ENCODE peak calls at places on chromosomes 13 and 19, in eight cellular contexts. One of them, this sample, is unnamed.

GRCh38 chr19:35733180-35734125 is 8.8 kb downstream of the IGFLR1 start:
- DNase-seq in transverse colon: no peak
- DNase-seq in breast epithelium: no peak
- DNase-seq in stomach: no peak
- DNase-seq in sigmoid colon: no peak
- DNase-seq in SK-N-SH: no peak
- DNase-seq in GM23338: no peak
- DNase-seq in H1: no peak
- DNase-seq in this sample: no peak

GRCh38 chr13:112767506-112768471 is 78.0 kb downstream of the ATP11A start:
- DNase-seq in transverse colon: peak
- DNase-seq in breast epithelium: no peak
- DNase-seq in stomach: no peak
- DNase-seq in sigmoid colon: no peak
- DNase-seq in SK-N-SH: no peak
- DNase-seq in GM23338: no peak
- DNase-seq in H1: no peak
- DNase-seq in this sample: peak

GRCh38 chr13:36601186-36601585 is 72.6 kb upstream of the SERTM1 start:
- DNase-seq in transverse colon: no peak
- DNase-seq in breast epithelium: no peak
- DNase-seq in stomach: no peak
- DNase-seq in sigmoid colon: no peak
- DNase-seq in SK-N-SH: no peak
- DNase-seq in GM23338: no peak
- DNase-seq in H1: no peak
- DNase-seq in this sample: no peak

GRCh38 chr19:54521022-54521859 is 18.6 kb downstream of the LAIR2 start:
- DNase-seq in transverse colon: no peak
- DNase-seq in breast epithelium: no peak
- DNase-seq in stomach: no peak
- DNase-seq in sigmoid colon: no peak
- DNase-seq in SK-N-SH: no peak
- DNase-seq in GM23338: no peak
- DNase-seq in H1: no peak
- DNase-seq in this sample: no peak

GRCh38 chr13:29583073-29583785 is 12.3 kb downstream of the SLC7A1 start:
- DNase-seq in transverse colon: no peak
- DNase-seq in breast epithelium: no peak
- DNase-seq in stomach: no peak
- DNase-seq in sigmoid colon: no peak
- DNase-seq in SK-N-SH: no peak
- DNase-seq in GM23338: no peak
- DNase-seq in H1: no peak
- DNase-seq in this sample: no peak

GRCh38 chr13:112814905-112815585 is 125.2 kb downstream of the ATP11A start:
- DNase-seq in transverse colon: no peak
- DNase-seq in breast epithelium: no peak
- DNase-seq in stomach: peak
- DNase-seq in sigmoid colon: peak
- DNase-seq in SK-N-SH: no peak
- DNase-seq in GM23338: no peak
- DNase-seq in H1: no peak
- DNase-seq in this sample: no peak

GRCh38 chr19:51027126-51027806 is 850 bp upstream of the KLK11 start:
- DNase-seq in transverse colon: no peak
- DNase-seq in breast epithelium: no peak
- DNase-seq in stomach: peak
- DNase-seq in sigmoid colon: peak
- DNase-seq in SK-N-SH: peak
- DNase-seq in GM23338: no peak
- DNase-seq in H1: no peak
- DNase-seq in this sample: no peak

GRCh38 chr19:11268783-11269267 is 6.5 kb upstream of the DOCK6 start:
- DNase-seq in transverse colon: peak
- DNase-seq in breast epithelium: peak
- DNase-seq in stomach: peak
- DNase-seq in sigmoid colon: peak
- DNase-seq in SK-N-SH: peak
- DNase-seq in GM23338: no peak
- DNase-seq in H1: no peak
- DNase-seq in this sample: no peak

GRCh38 chr13:59607780-59608233 is 555.9 kb downstream of the DIAPH3 start:
- DNase-seq in transverse colon: no peak
- DNase-seq in breast epithelium: no peak
- DNase-seq in stomach: no peak
- DNase-seq in sigmoid colon: no peak
- DNase-seq in SK-N-SH: no peak
- DNase-seq in GM23338: no peak
- DNase-seq in H1: no peak
- DNase-seq in this sample: no peak

GRCh38 chr13:99926014-99926731 is 45.4 kb downstream of the ZIC5 start:
- DNase-seq in transverse colon: peak
- DNase-seq in breast epithelium: no peak
- DNase-seq in stomach: peak
- DNase-seq in sigmoid colon: no peak
- DNase-seq in SK-N-SH: peak
- DNase-seq in GM23338: no peak
- DNase-seq in H1: no peak
- DNase-seq in this sample: no peak
- H3K27ac ChIP-seq in transverse colon: no peak
- H3K27ac ChIP-seq in breast epithelium: no peak
- H3K27ac ChIP-seq in stomach: no peak
- H3K27ac ChIP-seq in sigmoid colon: no peak
- H3K27ac ChIP-seq in SK-N-SH: no peak
- H3K27ac ChIP-seq in GM23338: no peak
- H3K27ac ChIP-seq in H1: no peak
- H3K27ac ChIP-seq in this sample: no peak

GRCh38 chr19:31127132-31127967 is 221.9 kb downstream of the TSHZ3 start:
- DNase-seq in transverse colon: peak
- DNase-seq in breast epithelium: no peak
- DNase-seq in stomach: no peak
- DNase-seq in sigmoid colon: peak
- DNase-seq in SK-N-SH: no peak
- DNase-seq in GM23338: no peak
- DNase-seq in H1: peak
- DNase-seq in this sample: no peak
- TF ChIP-seq POLR2AphosphoS5 in transverse colon: peak
- TF ChIP-seq POLR2AphosphoS5 in breast epithelium: no peak
- TF ChIP-seq POLR2AphosphoS5 in stomach: no peak
- TF ChIP-seq POLR2AphosphoS5 in sigmoid colon: no peak
- TF ChIP-seq POLR2AphosphoS5 in SK-N-SH: peak
- TF ChIP-seq POLR2AphosphoS5 in GM23338: no peak
- TF ChIP-seq POLR2AphosphoS5 in H1: no peak
- TF ChIP-seq POLR2AphosphoS5 in this sample: no peak

DNA sequence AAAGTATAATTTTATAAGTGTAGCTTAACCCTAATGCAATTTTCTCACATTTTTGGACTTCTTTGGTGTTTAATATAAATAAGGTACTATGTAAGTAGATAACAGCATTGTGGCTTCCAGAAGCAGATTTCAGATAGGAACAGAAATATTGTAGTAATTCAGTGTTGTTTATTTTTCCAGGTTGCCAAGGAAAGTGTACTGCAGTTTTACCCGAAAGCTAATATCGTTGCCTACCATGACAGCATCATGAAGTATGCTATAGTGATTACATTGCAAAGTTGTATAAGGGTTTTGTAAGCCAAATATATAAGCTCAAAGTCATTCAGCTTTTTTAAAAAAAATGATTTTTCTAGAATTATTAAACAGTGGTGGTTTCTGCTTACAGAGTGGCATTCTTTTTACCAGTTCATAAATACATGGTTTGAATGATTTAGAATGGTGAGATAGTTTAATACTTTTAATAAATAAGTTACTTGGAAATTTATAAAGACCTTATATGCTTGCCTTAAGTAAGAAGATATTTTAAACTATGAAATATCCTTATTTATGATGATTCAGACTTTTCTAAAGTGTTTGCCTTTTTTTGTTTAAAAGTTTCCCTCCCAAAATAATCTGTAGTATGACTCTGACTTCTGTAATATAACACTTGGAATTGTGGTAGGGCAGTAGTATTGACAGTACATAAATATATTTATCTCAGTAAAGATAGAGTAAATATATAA is 3.7 kb downstream of the UBA2 start:
- DNase-seq in transverse colon: no peak
- DNase-seq in breast epithelium: no peak
- DNase-seq in stomach: no peak
- DNase-seq in sigmoid colon: no peak
- DNase-seq in SK-N-SH: no peak
- DNase-seq in GM23338: no peak
- DNase-seq in H1: no peak
- DNase-seq in this sample: no peak
- H3K27ac ChIP-seq in transverse colon: no peak
- H3K27ac ChIP-seq in breast epithelium: peak
- H3K27ac ChIP-seq in stomach: peak
- H3K27ac ChIP-seq in sigmoid colon: no peak
- H3K27ac ChIP-seq in SK-N-SH: no peak
- H3K27ac ChIP-seq in GM23338: peak
- H3K27ac ChIP-seq in H1: no peak
- H3K27ac ChIP-seq in this sample: peak

GRCh38 chr19:10026744-10027143 is 13.5 kb downstream of the RDH8 start:
- DNase-seq in transverse colon: no peak
- DNase-seq in breast epithelium: no peak
- DNase-seq in stomach: no peak
- DNase-seq in sigmoid colon: no peak
- DNase-seq in SK-N-SH: no peak
- DNase-seq in GM23338: no peak
- DNase-seq in H1: no peak
- DNase-seq in this sample: no peak

GRCh38 chr19:10021863-10022262 is 8.6 kb downstream of the RDH8 start:
- DNase-seq in transverse colon: no peak
- DNase-seq in breast epithelium: no peak
- DNase-seq in stomach: no peak
- DNase-seq in sigmoid colon: no peak
- DNase-seq in SK-N-SH: no peak
- DNase-seq in GM23338: no peak
- DNase-seq in H1: no peak
- DNase-seq in this sample: no peak

GRCh38 chr19:10021446-10021845 is 8.2 kb downstream of the RDH8 start:
- DNase-seq in transverse colon: no peak
- DNase-seq in breast epithelium: no peak
- DNase-seq in stomach: no peak
- DNase-seq in sigmoid colon: no peak
- DNase-seq in SK-N-SH: no peak
- DNase-seq in GM23338: no peak
- DNase-seq in H1: no peak
- DNase-seq in this sample: no peak

DNA sequence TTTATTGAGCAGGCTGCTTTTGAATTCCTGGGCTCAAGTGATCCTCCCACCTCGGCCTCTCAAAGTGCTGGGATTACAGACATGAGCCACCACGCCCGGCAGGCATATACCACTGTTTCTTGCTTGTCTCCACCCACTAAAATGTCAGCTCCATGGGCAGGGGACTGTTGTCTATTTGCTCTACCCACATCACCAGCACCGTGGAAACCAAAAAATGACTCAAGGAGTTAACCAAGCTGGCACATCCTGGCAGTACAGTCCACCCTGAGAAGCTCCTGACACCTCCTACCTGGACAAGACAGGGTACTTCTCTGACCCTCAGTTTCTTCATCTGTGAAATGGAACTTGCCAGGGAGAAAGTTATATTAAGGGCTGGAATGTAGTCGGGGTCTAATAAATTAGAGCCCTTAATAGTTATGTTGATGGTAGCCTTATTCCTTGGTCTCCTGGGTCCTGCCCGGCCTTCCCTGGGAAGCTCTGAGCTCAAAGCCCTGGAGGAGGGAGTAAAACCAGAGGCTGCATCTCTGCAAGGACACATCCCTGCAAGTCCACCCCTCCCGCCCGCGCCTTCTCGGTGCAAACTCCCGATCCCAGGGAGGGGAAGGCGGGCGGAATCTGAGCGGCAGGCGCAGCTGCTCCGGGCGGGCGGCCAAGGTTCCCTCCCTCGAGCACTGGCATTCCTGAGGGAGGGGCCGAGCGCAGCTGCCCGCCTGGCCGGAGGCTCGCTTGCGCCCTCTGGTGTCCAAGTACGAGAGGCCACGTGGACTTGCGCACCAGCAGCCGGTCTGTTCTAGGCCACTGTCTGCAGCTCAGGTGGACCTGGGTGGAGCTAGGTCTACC is 14.1 kb downstream of the RDH8 start:
- DNase-seq in transverse colon: peak
- DNase-seq in breast epithelium: peak
- DNase-seq in stomach: peak
- DNase-seq in sigmoid colon: peak
- DNase-seq in SK-N-SH: peak
- DNase-seq in GM23338: peak
- DNase-seq in H1: peak
- DNase-seq in this sample: peak
- TF ChIP-seq POLR2AphosphoS5 in transverse colon: peak
- TF ChIP-seq POLR2AphosphoS5 in breast epithelium: peak
- TF ChIP-seq POLR2AphosphoS5 in stomach: peak
- TF ChIP-seq POLR2AphosphoS5 in sigmoid colon: no peak
- TF ChIP-seq POLR2AphosphoS5 in SK-N-SH: no peak
- TF ChIP-seq POLR2AphosphoS5 in GM23338: no peak
- TF ChIP-seq POLR2AphosphoS5 in H1: no peak
- TF ChIP-seq POLR2AphosphoS5 in this sample: peak

This sample was measured in upper lobe of left lung.